ENCODE peak calls at places on chromosome 9, in five cellular contexts. N, V, M, W and P are unnamed samples. For H3K27me3, the result is how much of the 10 kb centered on the place peaks cover.

GRCh38 chr9:128905964-128906363 is 14.8 kb upstream of the PHYHD1 start:
- DNase-seq in V (no peak), N (no peak), M (no peak), W (no peak), P (no peak)

GRCh38 chr9:10548348-10548747 is 64.5 kb downstream of the PTPRD start:
- DNase-seq in N (no peak), W (no peak), M (no peak), V (no peak), P (no peak)

GRCh38 chr9:105296889-105297288 is 52.4 kb downstream of the SLC44A1 start:
- DNase-seq in N (no peak), V (peak), M (no peak), W (no peak), P (no peak)

GRCh38 chr9:91193658-91194391 is 167.9 kb downstream of the AUH start:
- DNase-seq in V (peak), W (peak), N (peak), M (peak), P (peak)

GRCh38 chr9:447230-448025 is 232.8 kb downstream of the DOCK8 start:
- DNase-seq in N (no peak), M (no peak), W (no peak), V (no peak), P (no peak)

GRCh38 chr9:134705786-134706185 is 64.2 kb downstream of the COL5A1 start:
- DNase-seq in W (no peak), N (no peak), V (no peak), M (no peak), P (no peak)

GRCh38 chr9:4620046-4620765 is 41.9 kb upstream of the PLPP6 start:
- DNase-seq in N (no peak), W (no peak), M (no peak), V (no peak), P (no peak)

GRCh38 chr9:117149996-117150395 is 264.9 kb downstream of the ASTN2 start:
- DNase-seq in N (no peak), M (no peak), W (no peak), V (no peak), P (no peak)

GRCh38 chr9:95910023-95910706 is 34.7 kb downstream of the ERCC6L2 start:
- DNase-seq in N (no peak), M (no peak), V (no peak), W (no peak), P (no peak)

GRCh38 chr9:21728781-21729180 is 73.7 kb upstream of the MTAP start:
- DNase-seq in V (peak), N (no peak), M (no peak), W (no peak), P (no peak)

GRCh38 chr9:2741441-2742158 is 24.3 kb downstream of the KCNV2 start:
- DNase-seq in N (no peak), V (no peak), W (no peak), M (no peak), P (no peak)

GRCh38 chr9:127166651-127167524 is 44.5 kb upstream of the ANGPTL2 start:
- DNase-seq in V (no peak), M (peak), W (no peak), N (no peak), P (no peak)

GRCh38 chr9:135906291-135907005 is 898 bp downstream of the CAMSAP1 start:
- DNase-seq in W (peak), M (no peak), N (no peak), V (no peak), P (no peak)

GRCh38 chr9:71990466-71990865 is 69.9 kb downstream of the C9orf57 start:
- DNase-seq in V (no peak), W (no peak), M (no peak), N (no peak), P (no peak)

GRCh38 chr9:36207016-36207415 is 16.3 kb downstream of the CLTA start:
- DNase-seq in M (no peak), N (no peak), W (no peak), V (peak), P (no peak)

GRCh38 chr9:93110400-93110855 is 14.4 kb downstream of the CARD19 start:
- DNase-seq in V (no peak), W (peak), M (no peak), N (peak), P (peak)

GRCh38 chr9:100999914-101000540 is 28.5 kb upstream of the PLPPR1 start:
- DNase-seq in V (no peak), N (no peak), M (no peak), W (no peak), P (no peak)

GRCh38 chr9:127772603-127773002 is 5.9 kb downstream of the SH2D3C start:
- DNase-seq in M (no peak), V (no peak), W (no peak), N (no peak), P (no peak)

GRCh38 chr9:21779397-21779796 is 23.0 kb upstream of the MTAP start:
- DNase-seq in N (no peak), V (no peak), W (no peak), M (no peak), P (no peak)

GRCh38 chr9:125472926-125473701 is 211.5 kb downstream of the GAPVD1 start:
- DNase-seq in W (peak), N (no peak), V (peak), M (no peak), P (peak)

GRCh38 chr9:87128844-87129493 is 181.7 kb upstream of the GAS1 start:
- DNase-seq in V (no peak), W (no peak), N (no peak), M (no peak), P (no peak)

GRCh38 chr9:93682155-93682968 is 106.0 kb downstream of the PHF2 start:
- DNase-seq in W (peak), N (peak), V (peak), M (no peak), P (peak)

GRCh38 chr9:90775657-90776056 is 26.0 kb upstream of the SYK start:
- DNase-seq in M (no peak), N (no peak), W (no peak), V (no peak), P (no peak)

GRCh38 chr9:129838707-129839259 is 3.5 kb downstream of the USP20 start:
- DNase-seq in M (no peak), N (no peak), W (no peak), V (peak), P (no peak)

GRCh38 chr9:127919253-127919815 is 2.5 kb upstream of the ST6GALNAC4 start:
- DNase-seq in V (peak), M (no peak), N (peak), W (peak), P (peak)

GRCh38 chr9:130172161-130172857 is at the start of gene NCS1:
- DNase-seq in W (peak), M (peak), N (peak), V (peak), P (peak)

GRCh38 chr9:79583957-79584654 is 12.3 kb downstream of the TLE4 start:
- DNase-seq in N (no peak), V (no peak), M (peak), W (no peak), P (peak)

GRCh38 chr9:4555251-4555650 is 65.0 kb downstream of the SLC1A1 start:
- DNase-seq in V (peak), M (no peak), W (no peak), N (no peak), P (peak)

GRCh38 chr9:92176800-92177185 is 61.6 kb upstream of the SPTLC1 start:
- DNase-seq in V (no peak), N (no peak), M (no peak), W (no peak), P (no peak)

GRCh38 chr9:127185931-127186781 is 63.7 kb upstream of the ANGPTL2 start:
- DNase-seq in M (peak), W (peak), V (peak), N (peak), P (peak)

GRCh38 chr9:114386886-114387677 is 700 bp downstream of the AKNA start:
- DNase-seq in V (no peak), N (no peak), W (peak), M (peak), P (peak)

GRCh38 chr9:136726631-136727191 is 14.3 kb downstream of the DIPK1B start:
- DNase-seq in V (peak), W (no peak), N (no peak), M (peak), P (no peak)

GRCh38 chr9:107484117-107484723 is 5.3 kb downstream of the KLF4 start:
- DNase-seq in N (no peak), W (no peak), V (peak), M (no peak), P (peak)

GRCh38 chr9:73643379-73644013 is 491.8 kb downstream of the ANXA1 start:
- DNase-seq in N (no peak), W (no peak), V (peak), M (no peak), P (no peak)

DNA sequence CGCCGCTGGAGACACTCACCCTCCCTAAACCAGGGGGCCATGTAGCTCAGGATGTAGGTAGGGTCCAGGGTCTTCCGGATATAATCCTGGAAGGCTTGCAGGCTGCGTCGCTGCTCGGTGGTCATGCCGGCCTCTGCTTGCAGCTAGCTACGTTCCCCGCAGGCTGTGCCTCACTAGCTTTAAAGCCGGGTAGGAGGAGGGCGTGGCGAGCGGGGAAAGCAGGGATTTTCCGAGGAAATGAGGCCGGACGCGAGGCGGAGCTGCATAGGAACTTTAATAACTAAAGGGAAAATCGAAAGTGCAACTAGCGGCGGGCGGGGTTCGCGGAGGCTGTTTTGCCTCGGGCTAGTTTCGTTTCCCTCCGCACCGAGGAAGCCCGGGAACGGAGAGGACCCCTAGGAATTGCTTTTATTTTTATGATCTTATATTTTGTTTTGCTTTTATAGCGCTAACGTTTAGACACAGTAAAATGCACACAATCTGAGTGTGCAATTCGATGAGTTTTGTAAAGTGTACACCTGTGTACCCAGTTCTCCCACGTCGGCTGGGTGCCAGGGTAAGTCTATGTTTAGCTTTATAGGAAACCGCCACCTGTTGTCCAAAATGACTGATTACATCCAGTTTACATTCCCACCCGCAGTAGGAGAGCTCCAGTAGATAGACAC is at the start of gene RIGI:
- DNase-seq in M (peak), V (peak), N (peak), W (peak), P (peak)
- TF ChIP-seq CTCF in M (peak), V (peak), N (peak), W (peak), P (peak)

GRCh38 chr9:121286973-121287721 is 19.2 kb downstream of the GSN start:
- DNase-seq in N (peak), W (peak), M (no peak), V (peak), P (peak)
- H3K4me3 ChIP-seq in N (peak), W (no peak), M (peak), V (peak), P (peak)

GRCh38 chr9:133635098-133635497 is 1.1 kb upstream of the DBH start:
- DNase-seq in V (no peak), W (no peak), N (no peak), M (no peak), P (no peak)

GRCh38 chr9:133636902-133637301 is 739 bp downstream of the DBH start:
- DNase-seq in V (no peak), N (no peak), M (no peak), W (no peak), P (no peak)

GRCh38 chr9:133635903-133636531 is at the start of gene DBH:
- DNase-seq in N (no peak), V (no peak), W (no peak), M (no peak), P (no peak)

GRCh38 chr9:133634024-133634691 is 2.0 kb upstream of the DBH start:
- DNase-seq in N (no peak), V (no peak), W (no peak), M (no peak), P (no peak)

GRCh38 chr9:133635506-133635902 is 659 bp upstream of the DBH start:
- DNase-seq in W (no peak), V (no peak), M (no peak), N (no peak), P (no peak)
- H3K27me3 ChIP-seq in W (under half), V (under half), M (under half), N (under half), P (under half)

DNA sequence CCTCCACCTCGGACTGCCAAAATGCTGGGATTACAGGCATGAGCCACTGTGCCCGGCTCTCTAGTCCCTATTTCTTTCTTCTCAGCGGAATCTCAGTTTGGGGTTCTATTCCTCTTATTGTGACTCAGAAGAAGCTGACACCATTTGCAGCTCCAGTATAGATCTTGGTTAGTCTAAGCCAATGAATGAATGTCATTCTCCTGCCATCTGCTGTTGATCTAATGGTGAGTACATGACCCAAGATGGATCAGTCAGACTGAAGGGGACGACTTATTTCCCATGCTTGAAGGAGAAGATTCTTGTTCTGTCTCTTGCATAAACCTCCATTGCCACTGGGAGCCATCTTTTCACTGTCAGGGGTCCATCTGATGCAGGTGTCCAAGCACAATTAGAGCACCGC is 76.0 kb upstream of the KLF9 start:
- DNase-seq in W (no peak), V (no peak), N (no peak), M (no peak), P (no peak)
- TF ChIP-seq CTCF in W (no peak), V (no peak), N (no peak), M (peak), P (no peak)

GRCh38 chr9:109974918-109975276 is 194.9 kb downstream of the PALM2AKAP2 start:
- DNase-seq in M (no peak), W (no peak), V (no peak), N (no peak), P (no peak)
- H3K4me3 ChIP-seq in M (no peak), W (no peak), V (no peak), N (no peak), P (no peak)

DNA sequence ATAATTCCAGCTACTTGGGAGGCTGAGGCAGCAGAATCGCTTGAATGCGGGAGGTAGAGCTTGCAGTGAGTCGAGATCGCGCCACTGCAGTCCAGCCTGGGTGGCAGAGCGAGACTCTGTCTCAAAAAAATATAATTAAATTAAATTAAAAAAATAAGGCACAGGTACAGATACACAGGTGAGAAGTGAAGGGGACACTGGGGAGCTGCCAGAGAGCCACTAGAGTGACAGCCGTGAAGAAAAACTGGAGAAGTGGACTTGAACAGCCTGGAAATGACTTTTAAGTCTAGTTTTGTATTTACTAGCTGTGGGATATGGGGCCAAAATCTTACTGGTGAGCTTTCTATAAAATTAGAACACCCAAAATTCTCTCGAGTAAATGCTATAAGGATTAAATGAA is 15.1 kb downstream of the EPB41L4B start:
- DNase-seq in W (no peak), N (no peak), V (no peak), M (no peak), P (no peak)
- H3K27me3 ChIP-seq in W (under half), N (under half), V (under half), M (under half), P (under half)

GRCh38 chr9:97632992-97633858 is at the start of the genes NCBP1 and TSTD2:
- DNase-seq in N (peak), W (peak), M (peak), V (peak), P (peak)
- TF ChIP-seq CTCF in N (no peak), W (no peak), M (peak), V (peak), P (peak)